ENCODE peak calls at places on chromosomes 3 and 15, in nine cellular contexts. M, K, X, P, F, B, C, V and Y are unnamed samples.

GRCh38 chr3:148861277-148861869 is 3.7 kb upstream of the CPA3 start:
- DNase-seq in M (no peak), K (peak; percentile 29), X (no peak), P (no peak), F (no peak), B (no peak), C (no peak), V (no peak), Y (no peak)

GRCh38 chr3:15260531-15260930 is 54.5 kb downstream of the CAPN7 start:
- DNase-seq in M (no peak), K (no peak), X (no peak), P (no peak), F (no peak), B (no peak), C (no peak), V (no peak), Y (no peak)

GRCh38 chr3:120449701-120450216 is 1.0 kb downstream of the FSTL1 start:
- DNase-seq in M (no peak), K (peak; percentile 24), X (no peak), P (no peak), F (no peak), B (no peak), C (no peak), V (no peak), Y (no peak)

GRCh38 chr3:7520059-7520458 is 659.1 kb downstream of the GRM7 start:
- DNase-seq in M (no peak), K (no peak), X (no peak), P (no peak), F (no peak), B (no peak), C (no peak), V (no peak), Y (no peak)

GRCh38 chr3:140541975-140542653 is 135.8 kb upstream of the TRIM42 start:
- DNase-seq in M (no peak), K (no peak), X (no peak), P (no peak), F (no peak), B (no peak), C (no peak), V (no peak), Y (no peak)

GRCh38 chr3:169760479-169760878 is 4.4 kb downstream of the TERC start:
- DNase-seq in M (no peak), K (no peak), X (no peak), P (no peak), F (no peak), B (no peak), C (no peak), V (no peak), Y (no peak)

GRCh38 chr3:128075516-128076464 is 23.6 kb downstream of the SEC61A1 start:
- DNase-seq in M (peak; percentile 87), K (peak; percentile 40), X (peak; percentile 93), P (peak; percentile 95), F (no peak), B (peak; percentile 89), C (peak; percentile 75), V (peak; percentile 92), Y (peak; percentile 92)

GRCh38 chr3:106114848-106115247 is 246.0 kb upstream of the CBLB start:
- DNase-seq in M (no peak), K (no peak), X (no peak), P (no peak), F (no peak), B (no peak), C (no peak), V (no peak), Y (no peak)

GRCh38 chr3:147396709-147397046 is 9.7 kb downstream of the ZIC4 start:
- DNase-seq in M (no peak), K (no peak), X (no peak), P (no peak), F (no peak), B (no peak), C (no peak), V (no peak), Y (no peak)

GRCh38 chr3:147397911-147398809 is 8.2 kb downstream of the ZIC4 start:
- DNase-seq in M (no peak), K (no peak), X (no peak), P (no peak), F (no peak), B (no peak), C (no peak), V (no peak), Y (no peak)

GRCh38 chr3:147395975-147396708 is 10.2 kb downstream of the ZIC4 start:
- DNase-seq in M (no peak), K (no peak), X (no peak), P (no peak), F (no peak), B (no peak), C (no peak), V (no peak), Y (no peak)

GRCh38 chr3:147398841-147399534 is 7.4 kb downstream of the ZIC4 start:
- DNase-seq in M (no peak), K (no peak), X (no peak), P (no peak), F (no peak), B (no peak), C (no peak), V (no peak), Y (no peak)

GRCh38 chr3:147397155-147397888 is 9.0 kb downstream of the ZIC4 start:
- DNase-seq in M (no peak), K (no peak), X (no peak), P (no peak), F (no peak), B (no peak), C (no peak), V (no peak), Y (no peak)
- TF ChIP-seq CTCF in M (no peak), K (no peak), X (no peak), P (no peak), F (no peak), B (no peak), C (no peak), V (no peak), Y (no peak)

GRCh38 chr3:13030649-13031048 is 42.6 kb downstream of the IQSEC1 start:
- DNase-seq in M (no peak), K (no peak), X (no peak), P (no peak), F (no peak), B (no peak), C (no peak), V (no peak), Y (no peak)

GRCh38 chr3:13025778-13026518 is 47.3 kb downstream of the IQSEC1 start:
- DNase-seq in M (no peak), K (no peak), X (peak; percentile 16), P (peak; percentile 39), F (no peak), B (no peak), C (no peak), V (no peak), Y (no peak)

GRCh38 chr3:13027154-13027553 is 46.1 kb downstream of the IQSEC1 start:
- DNase-seq in M (no peak), K (no peak), X (peak; percentile 40), P (peak; percentile 35), F (no peak), B (no peak), C (no peak), V (no peak), Y (no peak)

GRCh38 chr3:13026534-13026933 is 46.7 kb downstream of the IQSEC1 start:
- DNase-seq in M (no peak), K (no peak), X (no peak), P (no peak), F (no peak), B (no peak), C (no peak), V (no peak), Y (no peak)

GRCh38 chr3:13028010-13028821 is 45.0 kb downstream of the IQSEC1 start:
- DNase-seq in M (no peak), K (no peak), X (no peak), P (no peak), F (no peak), B (no peak), C (no peak), V (no peak), Y (no peak)
- H3K4me1 ChIP-seq in M (no peaks in the 10 kb centered on the region), K (peaks cover 16% of the 10 kb centered on the region), X (no peaks in the 10 kb centered on the region), P (no peaks in the 10 kb centered on the region), F (no peaks in the 10 kb centered on the region), B (no peaks in the 10 kb centered on the region), C (no peaks in the 10 kb centered on the region), V (no peaks in the 10 kb centered on the region), Y (peaks cover 3% of the 10 kb centered on the region)

GRCh38 chr15:35256555-35256954 is 171.5 kb upstream of the NANOGP8 start:
- DNase-seq in M (no peak), K (no peak), X (no peak), P (no peak), F (no peak), B (no peak), C (no peak), V (no peak), Y (no peak)

GRCh38 chr15:35256141-35256540 is 171.0 kb upstream of the NANOGP8 start:
- DNase-seq in M (no peak), K (no peak), X (no peak), P (no peak), F (no peak), B (no peak), C (no peak), V (no peak), Y (no peak)

DNA sequence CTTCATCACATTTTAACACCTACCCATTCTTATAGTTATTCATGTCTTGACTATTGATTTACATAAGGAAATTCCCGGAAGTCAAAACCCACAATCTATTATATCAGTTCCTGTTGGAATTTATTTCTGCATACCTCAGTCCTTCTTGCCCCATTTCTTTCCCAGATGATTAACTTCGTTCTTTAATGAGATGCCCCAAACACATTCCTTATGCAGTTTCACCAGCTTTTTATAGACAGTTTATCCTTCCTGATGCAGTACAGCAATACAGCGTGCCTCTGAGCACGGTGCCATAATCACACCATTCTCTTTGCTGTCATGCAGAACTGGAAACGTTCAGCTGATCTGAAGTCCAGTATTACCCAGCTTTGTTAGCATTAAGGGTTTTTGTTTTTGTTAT is 175.9 kb upstream of the NANOGP8 start:
- DNase-seq in M (no peak), K (no peak), X (no peak), P (no peak), F (no peak), B (no peak), C (no peak), V (no peak), Y (no peak)
- H3K27ac ChIP-seq in M (no peak overlapping the region), K (no peak overlapping the region), X (no peak overlapping the region), P (no peak overlapping the region), F (no peak overlapping the region), B (no peak overlapping the region), C (no peak overlapping the region), V (no peak overlapping the region), Y (no peak overlapping the region)

GRCh38 chr3:100765437-100765975 is 56.2 kb downstream of the TFG start:
- DNase-seq in M (no peak), K (no peak), X (no peak), P (no peak), F (no peak), B (no peak), C (no peak), V (no peak), Y (no peak)

GRCh38 chr3:100761951-100762350 is 52.7 kb downstream of the TFG start:
- DNase-seq in M (no peak), K (no peak), X (no peak), P (no peak), F (no peak), B (no peak), C (no peak), V (no peak), Y (no peak)

GRCh38 chr3:100759162-100759561 is 49.9 kb downstream of the TFG start:
- DNase-seq in M (no peak), K (no peak), X (no peak), P (no peak), F (no peak), B (no peak), C (no peak), V (no peak), Y (no peak)

GRCh38 chr3:100760377-100760776 is 51.1 kb downstream of the TFG start:
- DNase-seq in M (no peak), K (no peak), X (no peak), P (no peak), F (no peak), B (no peak), C (no peak), V (no peak), Y (no peak)

DNA sequence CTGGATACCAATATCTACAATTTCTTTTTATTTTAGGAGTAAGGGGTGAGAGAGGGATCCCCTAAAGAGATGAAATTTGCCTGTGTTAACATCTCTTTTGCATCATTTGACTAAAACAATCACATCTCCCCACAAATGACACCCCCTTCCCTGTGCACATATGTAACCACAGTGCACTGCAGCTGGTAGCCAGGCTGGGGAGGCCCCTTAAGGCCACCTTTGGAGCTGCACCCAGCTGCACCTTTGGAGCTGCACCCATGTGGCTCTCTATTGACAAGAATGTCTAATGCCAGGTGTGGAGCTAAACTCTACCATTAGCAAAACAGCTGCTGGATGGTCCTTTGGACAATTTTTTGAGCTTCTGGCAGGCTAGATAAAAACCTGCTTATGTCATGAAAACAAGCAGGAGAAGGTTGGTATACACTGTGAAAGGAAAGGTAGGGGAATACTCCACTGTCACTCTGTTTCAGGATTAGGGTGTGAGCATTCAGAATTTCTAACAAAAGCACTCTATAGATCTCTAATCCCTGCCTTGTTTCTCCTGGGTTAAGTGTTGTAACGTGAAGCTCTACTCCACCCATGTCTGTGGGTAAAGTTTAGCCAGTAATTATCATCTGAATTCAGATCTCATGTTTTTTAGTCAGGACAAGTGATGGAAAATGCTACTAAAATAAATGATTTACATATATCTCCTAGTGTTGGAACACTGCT is 52.1 kb downstream of the TFG start:
- DNase-seq in M (no peak), K (no peak), X (no peak), P (no peak), F (no peak), B (no peak), C (no peak), V (no peak), Y (no peak)
- TF ChIP-seq CTCF in M (no peak), K (no peak), X (peak; percentile 15), P (peak; percentile 23), F (peak; percentile 19), B (no peak), C (no peak), V (peak; percentile 11), Y (no peak)